ENCODE peak calls at places on chromosomes 3 and 15, in six cellular contexts. O, C, Y, L, S and D are unnamed samples.

GRCh38 chr3:99875925-99876781 is 58.5 kb downstream of the CMSS1 start:
- DNase-seq in L (peak; percentile 64), C (no peak), O (peak; percentile 79), Y (peak; percentile 89), S (peak; percentile 79), D (peak; percentile 40)

GRCh38 chr3:32392530-32393302 is 1.1 kb downstream of the CMTM7 start:
- DNase-seq in C (peak; percentile 77), L (peak; percentile 27), S (peak; percentile 70), Y (peak; percentile 63), O (peak; percentile 64), D (no peak)

GRCh38 chr3:23612296-23612891 is 193.4 kb upstream of the UBE2E1 start:
- DNase-seq in Y (peak; percentile 52), L (no peak), O (no peak), S (peak; percentile 61), C (peak; percentile 72), D (no peak)

GRCh38 chr15:78104566-78105500 is 12.5 kb downstream of the SH2D7 start:
- DNase-seq in O (no peak), S (no peak), Y (no peak), C (no peak), L (no peak), D (no peak)

GRCh38 chr3:173599673-173600072 is 202.1 kb downstream of the NLGN1 start:
- DNase-seq in C (peak; percentile 51), O (no peak), S (peak; percentile 36), L (no peak), Y (no peak), D (no peak)

GRCh38 chr3:183486472-183486871 is 58.1 kb upstream of the MCF2L2 start:
- DNase-seq in O (no peak), S (no peak), C (no peak), L (peak; percentile 9), Y (no peak), D (no peak)

GRCh38 chr3:185677146-185677829 is 91.2 kb downstream of the SENP2 start:
- DNase-seq in S (peak; percentile 59), Y (no peak), L (no peak), C (peak; percentile 98), O (peak; percentile 49), D (no peak)

GRCh38 chr3:171462224-171462623 is 2.0 kb upstream of the TNIK start:
- DNase-seq in O (no peak), C (no peak), L (no peak), S (no peak), Y (no peak), D (no peak)

GRCh38 chr3:118803096-118803476 is 231.6 kb downstream of the IGSF11 start:
- DNase-seq in O (peak; percentile 27), Y (no peak), S (no peak), L (no peak), C (no peak), D (no peak)

GRCh38 chr3:13269711-13270378 is 150.3 kb downstream of the NUP210 start:
- DNase-seq in L (no peak), S (no peak), C (no peak), O (no peak), Y (peak; percentile 6), D (no peak)

GRCh38 chr15:68650901-68651709 is 72.3 kb downstream of the CORO2B start:
- DNase-seq in Y (peak; percentile 73), S (no peak), O (peak; percentile 65), C (peak; percentile 35), L (peak; percentile 27), D (peak; percentile 34)

GRCh38 chr3:197749315-197749600 is 425 bp upstream of the FYTTD1 start:
- DNase-seq in C (peak; percentile 60), L (no peak), Y (no peak), S (peak; percentile 66), O (peak; percentile 65), D (peak; percentile 80)

GRCh38 chr15:74616020-74616939 is 644 bp downstream of the CLK3 start:
- DNase-seq in O (peak; percentile 86), S (peak; percentile 55), Y (peak; percentile 87), L (peak; percentile 74), C (peak; percentile 45), D (peak; percentile 25)

GRCh38 chr15:54410481-54410880 is 432.2 kb downstream of the UNC13C start:
- DNase-seq in L (no peak), C (no peak), Y (no peak), S (no peak), O (no peak), D (no peak)

GRCh38 chr3:64878372-64878771 is 190.6 kb upstream of the ADAMTS9 start:
- DNase-seq in S (peak; percentile 39), C (peak; percentile 7), O (no peak), L (no peak), Y (no peak), D (no peak)

GRCh38 chr3:112437146-112438022 is 61.9 kb downstream of the BTLA start:
- DNase-seq in Y (no peak), C (peak; percentile 75), L (no peak), S (peak; percentile 29), O (no peak), D (no peak)

GRCh38 chr3:72655151-72655551 is 193.1 kb downstream of the SHQ1 start:
- DNase-seq in O (no peak), C (peak; percentile 67), L (no peak), Y (no peak), S (peak; percentile 58), D (peak; percentile 37)

DNA sequence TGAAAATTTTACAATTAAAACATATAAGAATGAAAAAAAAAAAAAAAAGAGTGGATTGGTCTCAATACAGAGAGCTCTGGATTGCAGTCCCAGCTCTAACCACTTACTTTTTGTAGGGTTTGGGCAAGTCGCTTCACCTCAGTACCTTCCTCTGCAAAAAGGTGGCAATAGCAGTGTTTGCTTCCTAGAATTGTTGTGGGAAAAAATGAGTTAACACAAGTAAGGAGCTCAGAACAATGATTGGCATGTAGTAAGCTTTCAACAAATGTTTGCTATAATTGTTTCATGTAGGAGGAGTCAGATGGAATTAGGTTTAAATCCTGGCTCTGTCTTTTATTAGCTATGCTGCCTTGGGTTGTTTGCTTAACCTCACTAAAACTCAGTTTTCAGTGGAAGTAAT is 425.2 kb upstream of the TBL1XR1 start:
- DNase-seq in S (no peak), L (no peak), Y (no peak), O (no peak), C (peak; percentile 59), D (no peak)
- H3K27ac ChIP-seq in S (no peak overlapping the region), L (no peak overlapping the region), Y (no peak overlapping the region), O (no peak overlapping the region), C (no peak overlapping the region), D (no peak overlapping the region)

GRCh38 chr15:25862087-25862468 is 1.0 kb downstream of the ATP10A start:
- DNase-seq in S (peak; percentile 29), Y (no peak), O (no peak), L (peak; percentile 29), C (no peak), D (no peak)
- H3K27ac ChIP-seq in S (peak overlapping the region; percentile 81), Y (no peak overlapping the region), O (no peak overlapping the region), L (peak overlapping the region; percentile 67), C (no peak overlapping the region), D (no peak overlapping the region)

DNA sequence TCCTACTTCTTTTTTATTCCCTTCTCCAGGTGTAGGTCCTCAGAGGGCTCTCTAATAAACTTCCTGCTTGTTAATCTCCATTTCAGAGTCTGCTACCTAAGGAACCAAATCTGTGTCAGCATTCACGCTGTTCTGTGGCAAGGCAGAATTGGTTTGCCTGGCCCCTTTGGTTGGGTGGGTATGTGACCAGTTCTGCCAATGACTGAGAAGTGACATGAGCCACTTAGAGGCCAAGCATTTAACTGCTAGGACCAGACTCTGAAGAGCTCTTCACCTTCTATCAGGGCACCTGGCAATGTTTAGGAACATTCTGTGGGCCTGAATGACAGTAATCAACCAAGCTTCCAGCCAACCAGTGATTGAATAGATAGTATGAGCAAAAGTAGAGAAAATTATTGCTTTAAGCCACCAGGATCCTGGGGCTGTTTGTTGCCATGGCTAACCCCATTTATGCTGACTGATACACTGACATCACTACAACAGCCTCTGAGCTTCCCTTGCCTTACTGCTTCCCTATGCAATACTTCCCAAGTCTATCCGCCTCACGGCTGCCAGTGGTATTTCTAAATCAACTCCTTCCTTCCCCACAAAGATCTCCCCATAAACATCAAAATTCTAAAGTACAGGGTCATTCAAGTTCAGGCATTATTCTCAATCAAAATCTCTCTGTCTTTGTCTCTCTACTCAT is 7.6 kb downstream of the FRMD4B start:
- DNase-seq in Y (no peak), O (no peak), S (no peak), L (no peak), C (no peak), D (no peak)
- H3K27ac ChIP-seq in Y (no peak overlapping the region), O (no peak overlapping the region), S (no peak overlapping the region), L (no peak overlapping the region), C (no peak overlapping the region), D (no peak overlapping the region)

DNA sequence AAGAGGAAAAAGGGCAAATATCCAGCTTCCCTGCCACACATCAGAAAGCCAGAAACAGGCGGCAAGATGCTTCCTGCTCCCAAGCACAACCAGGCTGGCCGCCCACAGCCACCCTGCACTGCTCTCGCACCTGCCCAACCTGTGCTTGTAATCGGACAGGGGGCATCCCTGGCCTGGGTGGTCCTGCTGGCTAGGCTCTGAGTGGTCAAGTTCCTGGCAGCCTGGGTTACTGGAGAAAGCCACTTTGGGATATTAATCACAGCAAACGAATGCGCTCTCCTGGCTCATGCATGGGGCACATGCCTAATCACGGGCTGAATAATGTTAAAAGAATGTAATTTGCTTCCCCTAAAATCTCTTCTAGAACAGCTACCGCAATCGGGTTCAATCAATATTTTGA is 442.4 kb downstream of the MCTP2 start:
- DNase-seq in C (no peak), O (no peak), Y (no peak), S (peak; percentile 55), L (no peak), D (no peak)
- H3K27ac ChIP-seq in C (no peak overlapping the region), O (no peak overlapping the region), Y (no peak overlapping the region), S (no peak overlapping the region), L (no peak overlapping the region), D (no peak overlapping the region)

DNA sequence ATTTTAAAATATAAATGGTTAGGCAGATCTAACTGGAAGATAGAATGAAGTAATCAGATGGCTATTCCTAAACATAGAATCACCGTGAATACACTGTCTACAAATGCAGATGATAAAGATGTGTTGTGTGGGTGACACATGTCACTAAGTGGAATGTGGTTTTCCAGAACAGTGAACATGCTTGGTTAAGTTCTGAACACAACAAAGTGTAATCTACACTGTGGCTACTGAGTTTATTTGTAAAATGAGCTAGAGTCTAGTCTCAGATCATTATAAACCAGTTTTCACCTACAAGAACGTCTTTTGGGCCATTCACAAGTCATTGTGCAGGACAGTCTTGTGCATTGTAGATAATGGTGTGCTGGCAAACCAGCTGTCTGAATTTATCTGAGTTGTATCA is 35.3 kb downstream of the OXNAD1 start:
- DNase-seq in C (no peak), S (peak; percentile 75), Y (no peak), O (no peak), L (no peak), D (no peak)
- H3K27ac ChIP-seq in C (no peak overlapping the region), S (no peak overlapping the region), Y (no peak overlapping the region), O (no peak overlapping the region), L (peak overlapping the region; percentile 37), D (no peak overlapping the region)

GRCh38 chr15:29921130-29921601 is 98.9 kb upstream of the TJP1 start:
- DNase-seq in L (no peak), Y (no peak), S (peak; percentile 40), C (peak; percentile 94), O (peak; percentile 7), D (no peak)
- H3K27ac ChIP-seq in L (no peak overlapping the region), Y (no peak overlapping the region), S (no peak overlapping the region), C (peak overlapping the region; percentile 82), O (peak overlapping the region; percentile 36), D (no peak overlapping the region)

GRCh38 chr15:89136818-89137772 is 48.8 kb downstream of the ABHD2 start:
- DNase-seq in Y (peak; percentile 75), O (peak; percentile 65), C (no peak), S (no peak), L (peak; percentile 27), D (no peak)
- H3K27ac ChIP-seq in Y (peak overlapping the region; percentile 76), O (peak overlapping the region; percentile 60), C (no peak overlapping the region), S (peak overlapping the region; percentile 56), L (no peak overlapping the region), D (peak overlapping the region; percentile 19)